ENCODE peak calls at places on chromosome 10, in nine cellular contexts. One of them, this sample, is unnamed.

GRCh38 chr10:7075110-7075509 is 335.7 kb downstream of the SFMBT2 start:
- DNase-seq in left ventricle myocardium inferior: no peak
- DNase-seq in Panc1: no peak
- DNase-seq in brain microvascular endothelial cell: no peak
- DNase-seq in Peyer's patch: no peak
- DNase-seq in endodermal cell: no peak
- DNase-seq in upper lobe of right lung: no peak
- DNase-seq in foreskin fibroblast: no peak
- DNase-seq in OCI-LY7: no peak
- DNase-seq in this sample: no peak

GRCh38 chr10:122854648-122855047 is 9.0 kb upstream of the CUZD1 start:
- DNase-seq in foreskin fibroblast: peak
- DNase-seq in upper lobe of right lung: no peak
- DNase-seq in endodermal cell: no peak
- DNase-seq in Panc1: peak
- DNase-seq in brain microvascular endothelial cell: peak
- DNase-seq in OCI-LY7: no peak
- DNase-seq in Peyer's patch: no peak
- DNase-seq in left ventricle myocardium inferior: no peak
- DNase-seq in this sample: peak

GRCh38 chr10:132420469-132421376 is 23.7 kb downstream of the PWWP2B start:
- DNase-seq in brain microvascular endothelial cell: no peak
- DNase-seq in left ventricle myocardium inferior: no peak
- DNase-seq in Peyer's patch: peak
- DNase-seq in Panc1: no peak
- DNase-seq in foreskin fibroblast: no peak
- DNase-seq in OCI-LY7: peak
- DNase-seq in upper lobe of right lung: peak
- DNase-seq in endodermal cell: peak
- DNase-seq in this sample: no peak

GRCh38 chr10:9209105-9209798 is 1154.8 kb downstream of the GATA3 start:
- DNase-seq in upper lobe of right lung: no peak
- DNase-seq in OCI-LY7: peak
- DNase-seq in foreskin fibroblast: peak
- DNase-seq in endodermal cell: peak
- DNase-seq in left ventricle myocardium inferior: peak
- DNase-seq in brain microvascular endothelial cell: peak
- DNase-seq in Panc1: peak
- DNase-seq in Peyer's patch: peak
- DNase-seq in this sample: peak

GRCh38 chr10:44576715-44577191 is 191.9 kb upstream of the CXCL12 start:
- DNase-seq in brain microvascular endothelial cell: no peak
- DNase-seq in Panc1: no peak
- DNase-seq in Peyer's patch: no peak
- DNase-seq in upper lobe of right lung: no peak
- DNase-seq in OCI-LY7: no peak
- DNase-seq in foreskin fibroblast: no peak
- DNase-seq in endodermal cell: peak
- DNase-seq in left ventricle myocardium inferior: peak
- DNase-seq in this sample: peak

GRCh38 chr10:97101166-97101940 is 84.4 kb downstream of the SLIT1 start:
- DNase-seq in left ventricle myocardium inferior: no peak
- DNase-seq in OCI-LY7: peak
- DNase-seq in upper lobe of right lung: no peak
- DNase-seq in Peyer's patch: no peak
- DNase-seq in brain microvascular endothelial cell: no peak
- DNase-seq in endodermal cell: peak
- DNase-seq in Panc1: no peak
- DNase-seq in foreskin fibroblast: no peak
- DNase-seq in this sample: no peak

GRCh38 chr10:77043364-77043763 is 594.2 kb downstream of the KCNMA1 start:
- DNase-seq in brain microvascular endothelial cell: peak
- DNase-seq in Peyer's patch: no peak
- DNase-seq in Panc1: no peak
- DNase-seq in foreskin fibroblast: no peak
- DNase-seq in OCI-LY7: no peak
- DNase-seq in left ventricle myocardium inferior: no peak
- DNase-seq in upper lobe of right lung: no peak
- DNase-seq in endodermal cell: no peak
- DNase-seq in this sample: no peak

GRCh38 chr10:99941942-99942835 is 67.6 kb downstream of the DNMBP start:
- DNase-seq in Peyer's patch: no peak
- DNase-seq in brain microvascular endothelial cell: peak
- DNase-seq in foreskin fibroblast: no peak
- DNase-seq in OCI-LY7: no peak
- DNase-seq in endodermal cell: no peak
- DNase-seq in Panc1: no peak
- DNase-seq in upper lobe of right lung: no peak
- DNase-seq in left ventricle myocardium inferior: no peak
- DNase-seq in this sample: peak

GRCh38 chr10:47247190-47248059 is 52.6 kb upstream of the GDF10 start:
- DNase-seq in endodermal cell: peak
- DNase-seq in Peyer's patch: no peak
- DNase-seq in upper lobe of right lung: no peak
- DNase-seq in left ventricle myocardium inferior: no peak
- DNase-seq in foreskin fibroblast: no peak
- DNase-seq in OCI-LY7: no peak
- DNase-seq in Panc1: no peak
- DNase-seq in brain microvascular endothelial cell: no peak
- DNase-seq in this sample: no peak

GRCh38 chr10:3067045-3067858 is at the start of gene PFKP:
- DNase-seq in OCI-LY7: peak
- DNase-seq in brain microvascular endothelial cell: no peak
- DNase-seq in endodermal cell: peak
- DNase-seq in upper lobe of right lung: no peak
- DNase-seq in Panc1: no peak
- DNase-seq in foreskin fibroblast: no peak
- DNase-seq in Peyer's patch: peak
- DNase-seq in left ventricle myocardium inferior: peak
- DNase-seq in this sample: no peak

GRCh38 chr10:48533540-48533939 is 71.3 kb downstream of the ARHGAP22 start:
- DNase-seq in upper lobe of right lung: no peak
- DNase-seq in foreskin fibroblast: no peak
- DNase-seq in left ventricle myocardium inferior: no peak
- DNase-seq in OCI-LY7: no peak
- DNase-seq in endodermal cell: no peak
- DNase-seq in brain microvascular endothelial cell: no peak
- DNase-seq in Peyer's patch: no peak
- DNase-seq in Panc1: no peak
- DNase-seq in this sample: no peak

GRCh38 chr10:48536226-48536500 is 68.7 kb downstream of the ARHGAP22 start:
- DNase-seq in Peyer's patch: no peak
- DNase-seq in OCI-LY7: no peak
- DNase-seq in upper lobe of right lung: no peak
- DNase-seq in foreskin fibroblast: no peak
- DNase-seq in endodermal cell: no peak
- DNase-seq in brain microvascular endothelial cell: no peak
- DNase-seq in Panc1: no peak
- DNase-seq in left ventricle myocardium inferior: no peak
- DNase-seq in this sample: no peak

GRCh38 chr10:48536916-48537890 is 67.7 kb downstream of the ARHGAP22 start:
- DNase-seq in Peyer's patch: no peak
- DNase-seq in left ventricle myocardium inferior: no peak
- DNase-seq in upper lobe of right lung: no peak
- DNase-seq in Panc1: no peak
- DNase-seq in endodermal cell: peak
- DNase-seq in OCI-LY7: no peak
- DNase-seq in brain microvascular endothelial cell: no peak
- DNase-seq in foreskin fibroblast: no peak
- DNase-seq in this sample: no peak

GRCh38 chr10:48533951-48534720 is 70.7 kb downstream of the ARHGAP22 start:
- DNase-seq in endodermal cell: peak
- DNase-seq in upper lobe of right lung: no peak
- DNase-seq in Panc1: no peak
- DNase-seq in foreskin fibroblast: no peak
- DNase-seq in Peyer's patch: no peak
- DNase-seq in OCI-LY7: no peak
- DNase-seq in left ventricle myocardium inferior: no peak
- DNase-seq in brain microvascular endothelial cell: no peak
- DNase-seq in this sample: peak

DNA sequence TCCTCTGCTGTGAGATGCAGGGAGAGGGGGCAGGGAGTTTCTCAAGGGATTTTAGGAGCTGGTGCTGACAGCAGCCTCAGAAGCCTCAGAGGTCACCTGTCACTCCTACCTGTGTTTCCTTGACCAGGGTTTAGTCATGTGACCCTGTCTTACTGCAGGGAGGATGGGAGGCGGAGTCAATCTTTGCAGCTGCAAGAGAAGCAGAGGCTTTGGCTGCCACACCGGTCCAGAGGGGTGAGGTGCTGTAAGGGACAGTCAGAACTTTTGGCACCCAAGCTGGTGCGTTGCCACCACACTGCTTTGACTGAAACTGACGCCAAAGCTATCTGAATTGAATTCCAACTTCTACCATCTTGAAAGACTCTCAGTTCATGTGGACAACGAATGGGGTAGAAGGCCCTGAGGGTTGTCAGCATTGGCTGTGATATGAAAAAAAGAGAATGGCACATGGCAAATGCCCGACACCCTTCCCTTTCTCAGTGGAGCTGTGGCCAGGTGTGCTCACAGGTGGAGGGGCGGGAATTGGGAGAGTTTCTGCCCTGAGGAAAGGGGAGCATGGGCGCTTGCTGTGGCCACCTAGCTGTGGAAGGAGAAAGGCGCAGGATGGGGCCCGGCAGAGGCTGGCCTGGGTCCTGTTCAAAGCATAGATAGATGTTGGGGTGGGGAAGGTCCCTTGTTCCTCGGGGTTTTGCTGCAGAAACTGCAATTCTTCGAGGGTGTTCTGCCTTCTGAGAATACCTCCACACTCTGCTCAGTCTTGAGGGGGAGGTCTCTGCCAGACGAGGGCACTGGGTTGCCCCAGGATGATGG is 69.3 kb downstream of the ARHGAP22 start:
- DNase-seq in upper lobe of right lung: no peak
- DNase-seq in Peyer's patch: no peak
- DNase-seq in Panc1: no peak
- DNase-seq in foreskin fibroblast: no peak
- DNase-seq in brain microvascular endothelial cell: no peak
- DNase-seq in endodermal cell: peak
- DNase-seq in OCI-LY7: no peak
- DNase-seq in left ventricle myocardium inferior: no peak
- DNase-seq in this sample: no peak
- TF ChIP-seq CTCF in upper lobe of right lung: no peak
- TF ChIP-seq CTCF in Peyer's patch: no peak
- TF ChIP-seq CTCF in Panc1: no peak
- TF ChIP-seq CTCF in foreskin fibroblast: no peak
- TF ChIP-seq CTCF in brain microvascular endothelial cell: peak
- TF ChIP-seq CTCF in endodermal cell: peak
- TF ChIP-seq CTCF in OCI-LY7: peak
- TF ChIP-seq CTCF in left ventricle myocardium inferior: no peak
- TF ChIP-seq CTCF in this sample: peak

GRCh38 chr10:63241898-63242297 is 108.8 kb downstream of the NRBF2 start:
- DNase-seq in brain microvascular endothelial cell: no peak
- DNase-seq in left ventricle myocardium inferior: no peak
- DNase-seq in OCI-LY7: no peak
- DNase-seq in upper lobe of right lung: no peak
- DNase-seq in Peyer's patch: no peak
- DNase-seq in endodermal cell: no peak
- DNase-seq in foreskin fibroblast: no peak
- DNase-seq in Panc1: no peak
- DNase-seq in this sample: no peak
- H3K4me3 ChIP-seq in brain microvascular endothelial cell: no peak
- H3K4me3 ChIP-seq in left ventricle myocardium inferior: no peak
- H3K4me3 ChIP-seq in OCI-LY7: peak
- H3K4me3 ChIP-seq in upper lobe of right lung: no peak
- H3K4me3 ChIP-seq in Peyer's patch: no peak
- H3K4me3 ChIP-seq in endodermal cell: no peak
- H3K4me3 ChIP-seq in foreskin fibroblast: no peak
- H3K4me3 ChIP-seq in Panc1: no peak
- H3K4me3 ChIP-seq in this sample: no peak

DNA sequence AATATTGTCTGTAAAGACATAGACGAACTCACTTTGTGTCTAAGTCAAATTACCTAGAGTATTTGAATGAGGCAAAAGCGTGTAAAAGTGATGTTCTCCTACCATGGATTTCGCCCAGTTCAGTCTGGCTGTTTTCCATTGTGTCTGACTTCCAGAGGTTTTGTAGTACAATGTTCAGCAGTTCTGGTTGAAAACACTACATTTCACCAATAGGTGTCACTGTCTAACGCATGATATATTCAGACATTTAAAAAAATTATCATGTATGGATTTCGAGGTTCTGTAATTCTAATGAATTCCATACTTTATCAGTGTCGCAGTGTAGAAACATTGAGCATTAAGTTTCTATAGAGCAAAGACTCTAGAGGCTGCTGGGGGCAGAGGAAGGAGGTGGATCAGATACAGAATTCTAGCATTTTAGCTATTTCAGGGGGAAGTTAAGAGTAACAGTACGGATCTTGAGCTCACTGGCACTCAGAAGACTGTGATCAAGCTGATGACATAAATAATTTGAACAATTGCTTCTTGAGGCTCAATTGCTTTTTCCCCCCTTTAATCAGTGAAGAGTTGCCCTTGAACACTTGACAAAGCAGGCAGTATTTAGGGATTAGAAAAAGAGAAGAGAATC is 196.9 kb upstream of the RHOBTB1 start:
- DNase-seq in OCI-LY7: peak
- DNase-seq in brain microvascular endothelial cell: peak
- DNase-seq in foreskin fibroblast: peak
- DNase-seq in endodermal cell: no peak
- DNase-seq in Panc1: peak
- DNase-seq in left ventricle myocardium inferior: no peak
- DNase-seq in upper lobe of right lung: no peak
- DNase-seq in Peyer's patch: no peak
- DNase-seq in this sample: peak
- TF ChIP-seq CTCF in OCI-LY7: peak
- TF ChIP-seq CTCF in brain microvascular endothelial cell: peak
- TF ChIP-seq CTCF in foreskin fibroblast: peak
- TF ChIP-seq CTCF in endodermal cell: peak
- TF ChIP-seq CTCF in Panc1: peak
- TF ChIP-seq CTCF in left ventricle myocardium inferior: peak
- TF ChIP-seq CTCF in upper lobe of right lung: peak
- TF ChIP-seq CTCF in Peyer's patch: peak
- TF ChIP-seq CTCF in this sample: peak

GRCh38 chr10:11870461-11870780 is 47.3 kb downstream of the PROSER2 start:
- DNase-seq in left ventricle myocardium inferior: no peak
- DNase-seq in OCI-LY7: no peak
- DNase-seq in brain microvascular endothelial cell: no peak
- DNase-seq in upper lobe of right lung: no peak
- DNase-seq in foreskin fibroblast: no peak
- DNase-seq in Panc1: no peak
- DNase-seq in endodermal cell: no peak
- DNase-seq in Peyer's patch: no peak
- DNase-seq in this sample: no peak

GRCh38 chr10:11870900-11871407 is 47.8 kb downstream of the PROSER2 start:
- DNase-seq in left ventricle myocardium inferior: no peak
- DNase-seq in OCI-LY7: no peak
- DNase-seq in Peyer's patch: no peak
- DNase-seq in foreskin fibroblast: no peak
- DNase-seq in upper lobe of right lung: no peak
- DNase-seq in endodermal cell: no peak
- DNase-seq in brain microvascular endothelial cell: no peak
- DNase-seq in Panc1: no peak
- DNase-seq in this sample: no peak

GRCh38 chr10:11869211-11869610 is 46.1 kb downstream of the PROSER2 start:
- DNase-seq in upper lobe of right lung: no peak
- DNase-seq in left ventricle myocardium inferior: no peak
- DNase-seq in foreskin fibroblast: no peak
- DNase-seq in endodermal cell: no peak
- DNase-seq in Panc1: no peak
- DNase-seq in brain microvascular endothelial cell: no peak
- DNase-seq in Peyer's patch: no peak
- DNase-seq in OCI-LY7: no peak
- DNase-seq in this sample: no peak

GRCh38 chr10:11871470-11871869 is 48.3 kb downstream of the PROSER2 start:
- DNase-seq in endodermal cell: no peak
- DNase-seq in brain microvascular endothelial cell: peak
- DNase-seq in Peyer's patch: no peak
- DNase-seq in Panc1: no peak
- DNase-seq in OCI-LY7: no peak
- DNase-seq in foreskin fibroblast: no peak
- DNase-seq in upper lobe of right lung: no peak
- DNase-seq in left ventricle myocardium inferior: no peak
- DNase-seq in this sample: peak

GRCh38 chr10:11869743-11870460 is 46.7 kb downstream of the PROSER2 start:
- DNase-seq in Panc1: no peak
- DNase-seq in Peyer's patch: no peak
- DNase-seq in foreskin fibroblast: no peak
- DNase-seq in brain microvascular endothelial cell: no peak
- DNase-seq in endodermal cell: peak
- DNase-seq in upper lobe of right lung: no peak
- DNase-seq in OCI-LY7: no peak
- DNase-seq in left ventricle myocardium inferior: no peak
- DNase-seq in this sample: peak
- H3K4me3 ChIP-seq in Panc1: no peak
- H3K4me3 ChIP-seq in Peyer's patch: no peak
- H3K4me3 ChIP-seq in foreskin fibroblast: no peak
- H3K4me3 ChIP-seq in brain microvascular endothelial cell: peak
- H3K4me3 ChIP-seq in endodermal cell: no peak
- H3K4me3 ChIP-seq in upper lobe of right lung: no peak
- H3K4me3 ChIP-seq in OCI-LY7: no peak
- H3K4me3 ChIP-seq in left ventricle myocardium inferior: peak
- H3K4me3 ChIP-seq in this sample: no peak

This sample was measured in astrocyte of the spinal cord.